ENCODE peak calls at places on chromosomes 2 and 18, in six cellular contexts. W is islet precursor cell; V is stimulated activated CD4-positive, alpha-beta T cell treated with anti-CD3 and anti-CD28 coated beads, Interleukin-4, amount 100 ng/mL, for 24 hours; G is NCI-H2029; O is cardiac muscle cell; B is kidney glomerular epithelial cell. H is an unnamed sample.

GRCh38 chr2:180715044-180715443 is 265.4 kb upstream of the UBE2E3 start:
- DNase-seq in W (no peak), V (no peak), G (no peak), O (no peak), B (no peak), H (no peak)

GRCh38 chr18:72541871-72542690 is 2.1 kb downstream of the CBLN2 start:
- DNase-seq in W (peak), V (no peak), G (no peak), O (no peak), B (no peak), H (no peak)

GRCh38 chr18:72727038-72727690 is 140.6 kb downstream of the NETO1 start:
- DNase-seq in W (no peak), V (no peak), G (no peak), O (no peak), B (no peak), H (no peak)

GRCh38 chr2:22536131-22536530 is 848.8 kb upstream of the KLHL29 start:
- DNase-seq in W (no peak), V (no peak), G (no peak), O (no peak), B (peak), H (no peak)

GRCh38 chr2:191327484-191327883 is 82.3 kb downstream of the MYO1B start:
- DNase-seq in W (no peak), V (no peak), G (no peak), O (no peak), B (no peak), H (no peak)

GRCh38 chr2:31735716-31736115 is 155.0 kb upstream of the SRD5A2 start:
- DNase-seq in W (no peak), V (no peak), G (no peak), O (no peak), B (no peak), H (no peak)

GRCh38 chr18:67846422-67847098 is 330.0 kb upstream of the DSEL start:
- DNase-seq in W (no peak), V (no peak), G (no peak), O (no peak), B (no peak), H (no peak)

GRCh38 chr2:37802106-37802791 is 122.8 kb upstream of the RMDN2 start:
- DNase-seq in W (peak), V (no peak), G (peak), O (peak), B (no peak), H (no peak)

GRCh38 chr2:72013726-72014125 is 133.9 kb downstream of the CYP26B1 start:
- DNase-seq in W (no peak), V (no peak), G (no peak), O (no peak), B (no peak), H (no peak)

GRCh38 chr2:220748875-220749479 is 823.1 kb downstream of the EPHA4 start:
- DNase-seq in W (peak), V (no peak), G (no peak), O (no peak), B (no peak), H (no peak)

H was measured in activated naive CD4-positive, alpha-beta T cell treated with anti-CD3 and anti-CD28 coated beads, Interleukin-2, amount 10 ng/mL, durations not matched to agents 7 days and 5 days.